ENCODE peak calls at places on chromosome 1, in six cellular contexts. Y is small intestine, D is SJSA1, F is adrenal gland, V is IMR-90, A is neuronal stem cell. O is an unnamed sample.

GRCh38 chr1:178502330-178502714 is 5.6 kb upstream of the CLEC20A start:
- DNase-seq in V (no peak), Y (no peak), F (no peak), A (no peak), D (no peak), O (no peak)

GRCh38 chr1:21342961-21343838 is 52.9 kb upstream of the ECE1 start:
- DNase-seq in V (no peak), Y (peak; percentile 57), D (no peak), F (no peak), A (no peak), O (no peak)

GRCh38 chr1:107141491-107142369 is 891 bp downstream of the NTNG1 start:
- DNase-seq in V (peak; percentile 50), Y (peak; percentile 12), F (no peak), D (no peak), A (peak; percentile 41), O (peak; percentile 32)

GRCh38 chr1:92709738-92710137 is 75.2 kb downstream of the EVI5 start:
- DNase-seq in A (no peak), D (peak; percentile 45), V (peak; percentile 91), Y (no peak), F (peak; percentile 48), O (no peak)

GRCh38 chr1:86508583-86508969 is 38.3 kb upstream of the CLCA4 start:
- DNase-seq in D (no peak), Y (no peak), F (no peak), A (no peak), V (peak; percentile 10), O (no peak)

GRCh38 chr1:147771216-147772125 is 11.1 kb upstream of the GJA5 start:
- DNase-seq in F (no peak), D (no peak), Y (no peak), A (no peak), V (peak; percentile 5), O (no peak)

GRCh38 chr1:42966688-42967609 is 8.3 kb upstream of the SLC2A1 start:
- DNase-seq in F (peak; percentile 66), D (peak; percentile 81), V (peak; percentile 96), Y (peak; percentile 87), A (no peak), O (peak; percentile 87)

GRCh38 chr1:222009105-222009730 is 267.3 kb upstream of the DUSP10 start:
- DNase-seq in A (no peak), D (no peak), Y (peak; percentile 17), F (no peak), V (no peak), O (no peak)

GRCh38 chr1:188062456-188062855 is 1233.7 kb downstream of the PLA2G4A start:
- DNase-seq in Y (no peak), F (no peak), A (no peak), V (peak; percentile 49), D (no peak), O (no peak)

GRCh38 chr1:33424610-33425009 is 6.3 kb downstream of the PHC2 start:
- DNase-seq in A (no peak), D (no peak), Y (no peak), V (peak; percentile 31), F (no peak), O (no peak)

GRCh38 chr1:112092656-112093371 is 103.3 kb upstream of the KCND3 start:
- DNase-seq in Y (no peak), F (no peak), A (no peak), D (no peak), V (no peak), O (no peak)

GRCh38 chr1:32716312-32717126 is 13.9 kb upstream of the SYNC start:
- DNase-seq in D (peak; percentile 74), A (peak; percentile 56), V (no peak), F (peak; percentile 77), Y (peak; percentile 99), O (no peak)

GRCh38 chr1:108553910-108554309 is 6.0 kb upstream of the EEIG2 start:
- DNase-seq in Y (no peak), A (no peak), F (no peak), D (no peak), V (no peak), O (no peak)

GRCh38 chr1:218817747-218818146 is 355.9 kb upstream of the LYPLAL1 start:
- DNase-seq in Y (no peak), D (no peak), F (no peak), A (no peak), V (peak; percentile 5), O (no peak)

GRCh38 chr1:9601942-9602793 is 13.5 kb downstream of the TMEM201 start:
- DNase-seq in F (no peak), A (no peak), Y (no peak), D (no peak), V (no peak), O (no peak)

GRCh38 chr1:9605946-9606455 is 17.3 kb downstream of the TMEM201 start:
- DNase-seq in D (no peak), Y (no peak), V (no peak), A (no peak), F (no peak), O (no peak)

GRCh38 chr1:9602794-9603167 is 14.1 kb downstream of the TMEM201 start:
- DNase-seq in D (no peak), F (no peak), Y (no peak), A (no peak), V (no peak), O (no peak)

GRCh38 chr1:9603307-9603706 is 14.6 kb downstream of the TMEM201 start:
- DNase-seq in Y (no peak), V (no peak), F (no peak), D (no peak), A (no peak), O (no peak)

GRCh38 chr1:9603766-9604753 is 15.3 kb downstream of the TMEM201 start:
- DNase-seq in V (peak; percentile 30), D (no peak), A (no peak), F (no peak), Y (no peak), O (no peak)
- H3K36me3 ChIP-seq in V (peaks cover 23% of the 10 kb centered on the region), D (peaks cover 38% of the 10 kb centered on the region), A (peaks cover 51% of the 10 kb centered on the region), F (peaks cover 27% of the 10 kb centered on the region), Y (peaks cover 5% of the 10 kb centered on the region), O (peaks cover 15% of the 10 kb centered on the region)

GRCh38 chr1:80047791-80048190 is 1041.3 kb upstream of the ADGRL4 start:
- DNase-seq in V (peak; percentile 66), F (no peak), A (no peak), Y (no peak), D (no peak), O (no peak)
- H3K36me3 ChIP-seq in V (no peaks in the 10 kb centered on the region), F (no peaks in the 10 kb centered on the region), A (no peaks in the 10 kb centered on the region), Y (no peaks in the 10 kb centered on the region), D (no peaks in the 10 kb centered on the region), O (no peaks in the 10 kb centered on the region)

DNA sequence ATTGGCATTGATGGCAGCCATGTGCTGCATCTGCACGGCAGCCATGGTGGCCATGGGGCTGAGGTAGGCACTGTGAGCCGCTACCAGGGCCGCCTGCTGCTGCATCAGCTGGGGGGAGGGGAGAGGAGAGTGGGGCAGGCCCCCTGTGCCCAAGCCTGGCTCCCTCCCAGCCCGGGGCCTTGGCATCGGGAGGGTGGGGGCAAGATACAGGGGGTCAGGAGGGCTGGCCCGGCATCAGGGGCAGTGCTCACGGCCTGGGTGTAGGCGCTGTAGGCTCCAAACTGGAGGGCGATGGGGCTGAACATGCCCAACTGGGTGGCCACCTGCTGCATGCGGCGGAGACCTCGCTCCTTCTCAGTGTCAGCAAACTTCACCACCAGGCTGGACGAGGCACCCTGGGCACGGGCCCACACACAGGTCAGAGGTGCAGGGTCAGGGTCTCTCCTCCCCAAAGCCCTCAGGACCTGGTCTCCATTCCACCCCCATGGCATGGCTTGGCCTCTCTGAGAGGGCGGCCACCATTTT is 9.0 kb downstream of the CELF3 start:
- DNase-seq in D (no peak), Y (no peak), A (no peak), V (no peak), F (no peak), O (no peak)
- H3K36me3 ChIP-seq in D (no peaks in the 10 kb centered on the region), Y (no peaks in the 10 kb centered on the region), A (peaks cover 2% of the 10 kb centered on the region), V (no peaks in the 10 kb centered on the region), F (no peaks in the 10 kb centered on the region), O (no peaks in the 10 kb centered on the region)

GRCh38 chr1:36351222-36351977 is 28.0 kb upstream of the EVA1B start:
- DNase-seq in D (peak; percentile 94), A (peak; percentile 83), F (no peak), V (peak; percentile 86), Y (no peak), O (peak; percentile 77)

GRCh38 chr1:36350659-36351171 is 27.3 kb upstream of the EVA1B start:
- DNase-seq in A (no peak), F (no peak), Y (no peak), V (peak; percentile 80), D (peak; percentile 96), O (no peak)

GRCh38 chr1:36349241-36349671 is 25.8 kb upstream of the EVA1B start:
- DNase-seq in F (no peak), Y (no peak), A (no peak), D (peak; percentile 65), V (peak; percentile 64), O (no peak)

GRCh38 chr1:36352141-36352909 is 28.9 kb upstream of the EVA1B start:
- DNase-seq in Y (no peak), A (no peak), V (peak; percentile 42), F (no peak), D (peak; percentile 79), O (no peak)

DNA sequence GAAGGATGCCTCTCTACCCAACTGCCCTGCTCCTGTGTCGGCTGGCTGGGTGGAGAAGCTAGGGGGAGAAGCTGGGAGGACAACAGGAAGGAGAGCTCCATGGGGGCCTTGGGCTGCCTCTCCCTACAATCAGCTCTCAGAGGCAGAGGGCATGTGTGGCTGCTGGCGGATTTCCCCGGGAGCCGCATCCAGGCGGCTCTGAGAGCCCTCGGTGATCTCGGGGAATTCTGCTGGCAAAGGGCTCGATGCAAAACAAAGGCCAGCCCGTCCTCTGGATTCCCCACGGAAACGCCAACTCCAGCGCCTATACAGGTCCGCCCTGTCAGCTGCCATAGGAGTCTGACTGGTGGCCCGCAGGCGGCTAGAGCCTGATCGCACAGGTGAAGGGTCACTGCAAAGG is 26.4 kb upstream of the EVA1B start:
- DNase-seq in F (no peak), A (no peak), V (no peak), D (no peak), Y (no peak), O (no peak)
- H3K36me3 ChIP-seq in F (peaks cover 54% of the 10 kb centered on the region), A (peaks cover 39% of the 10 kb centered on the region), V (peaks cover 50% of the 10 kb centered on the region), D (peaks cover 76% of the 10 kb centered on the region), Y (peaks cover 32% of the 10 kb centered on the region), O (peaks cover 29% of the 10 kb centered on the region)

GRCh38 chr1:11826946-11827345 is 20.6 kb downstream of the NPPA start:
- DNase-seq in F (no peak), V (no peak), Y (no peak), A (no peak), D (no peak), O (no peak)
- H3K36me3 ChIP-seq in F (peaks cover 94% of the 10 kb centered on the region), V (peaks cover 67% of the 10 kb centered on the region), Y (peaks cover 10% of the 10 kb centered on the region), A (peaks cover 66% of the 10 kb centered on the region), D (peaks cover 34% of the 10 kb centered on the region), O (peaks cover 31% of the 10 kb centered on the region)

O was measured in BJ.